ENCODE peak calls at places on chromosomes 1 and 21, in five cellular contexts. R, N, D, J and Z are unnamed samples.

GRCh38 chr1:206551985-206552325 is 44.6 kb downstream of the RASSF5 start:
- DNase-seq in R (peak; percentile 57), N (no peak), D (peak; percentile 80), J (no peak), Z (peak; percentile 62)

GRCh38 chr1:154953611-154954038 is 2.3 kb downstream of the PBXIP1 start:
- DNase-seq in R (no peak), N (no peak), D (no peak), J (no peak), Z (no peak)

GRCh38 chr1:164651378-164651951 is 92.5 kb downstream of the PBX1 start:
- DNase-seq in R (no peak), N (no peak), D (no peak), J (peak; percentile 57), Z (no peak)

GRCh38 chr1:246425895-246426294 is 81.2 kb downstream of the SMYD3 start:
- DNase-seq in R (no peak), N (no peak), D (no peak), J (no peak), Z (no peak)

GRCh38 chr1:152182942-152183341 is 23.9 kb upstream of the RPTN start:
- DNase-seq in R (no peak), N (no peak), D (no peak), J (no peak), Z (no peak)

GRCh38 chr1:101188311-101188710 is 48.5 kb upstream of the S1PR1 start:
- DNase-seq in R (no peak), N (no peak), D (no peak), J (no peak), Z (no peak)

GRCh38 chr1:111204211-111204883 is 3.9 kb upstream of the DENND2D start:
- DNase-seq in R (peak; percentile 68), N (peak; percentile 32), D (peak; percentile 67), J (peak; percentile 42), Z (peak; percentile 59)

GRCh38 chr1:185787238-185787637 is 53.0 kb downstream of the HMCN1 start:
- DNase-seq in R (no peak), N (no peak), D (no peak), J (no peak), Z (no peak)

GRCh38 chr1:173043253-173043652 is 7.5 kb downstream of the TNFSF18 start:
- DNase-seq in R (no peak), N (no peak), D (no peak), J (no peak), Z (no peak)

GRCh38 chr1:9149151-9149550 is 20.2 kb upstream of the GPR157 start:
- DNase-seq in R (no peak), N (no peak), D (no peak), J (no peak), Z (no peak)

GRCh38 chr1:224929335-224930237 is at the start of gene DNAH14:
- DNase-seq in R (no peak), N (peak; percentile 73), D (no peak), J (peak; percentile 85), Z (no peak)

GRCh38 chr1:175072131-175072941 is 4.7 kb downstream of the TNN start:
- DNase-seq in R (no peak), N (no peak), D (no peak), J (peak; percentile 72), Z (no peak)

GRCh38 chr1:200184196-200184595 is 156.7 kb downstream of the NR5A2 start:
- DNase-seq in R (no peak), N (peak; percentile 89), D (no peak), J (peak; percentile 12), Z (no peak)

GRCh38 chr1:8706291-8706690 is 111.1 kb downstream of the RERE start:
- DNase-seq in R (no peak), N (no peak), D (no peak), J (no peak), Z (no peak)

GRCh38 chr1:39047374-39048229 is 21.5 kb downstream of the NDUFS5 start:
- DNase-seq in R (no peak), N (no peak), D (no peak), J (peak; percentile 19), Z (no peak)

GRCh38 chr1:21000245-21000594 is 176.5 kb downstream of the EIF4G3 start:
- DNase-seq in R (no peak), N (no peak), D (no peak), J (no peak), Z (no peak)

GRCh38 chr1:46522969-46523320 is 28.5 kb downstream of the KNCN start:
- DNase-seq in R (no peak), N (no peak), D (no peak), J (no peak), Z (no peak)

GRCh38 chr1:68113961-68114360 is 63.5 kb upstream of the DIRAS3 start:
- DNase-seq in R (no peak), N (no peak), D (no peak), J (no peak), Z (no peak)

GRCh38 chr1:223844521-223844961 is 1.2 kb downstream of the TP53BP2 start:
- DNase-seq in R (no peak), N (no peak), D (peak; percentile 24), J (no peak), Z (peak; percentile 26)

GRCh38 chr1:24957016-24957807 is 27.1 kb upstream of the RUNX3 start:
- DNase-seq in R (no peak), N (no peak), D (no peak), J (no peak), Z (no peak)

GRCh38 chr1:214002060-214002459 is 14.3 kb downstream of the PROX1 start:
- DNase-seq in R (no peak), N (peak; percentile 95), D (no peak), J (no peak), Z (no peak)

GRCh38 chr21:35578350-35578782 is 482.0 kb downstream of the SETD4 start:
- DNase-seq in R (no peak), N (no peak), D (no peak), J (no peak), Z (no peak)

GRCh38 chr1:54485417-54485816 is 62.6 kb upstream of the ACOT11 start:
- DNase-seq in R (no peak), N (no peak), D (no peak), J (no peak), Z (no peak)

GRCh38 chr1:48947761-48948537 is 171.3 kb upstream of the BEND5 start:
- DNase-seq in R (no peak), N (no peak), D (no peak), J (peak; percentile 40), Z (no peak)

GRCh38 chr1:227890451-227891222 is 57.1 kb downstream of the WNT9A start:
- DNase-seq in R (no peak), N (no peak), D (no peak), J (no peak), Z (no peak)

GRCh38 chr1:12052997-12053686 is 10.0 kb upstream of the TNFRSF8 start:
- DNase-seq in R (no peak), N (no peak), D (no peak), J (peak; percentile 29), Z (no peak)